ENCODE peak calls at places on chromosomes 5 and 9, in ten cellular contexts. H is dorsolateral prefrontal cortex; D is HCT116; W is neural crest cell; G is NCI-H2081; Q is sciatic nerve; T is KG1; C is effector memory CD8-positive, alpha-beta T cell; I is putamen; O is HCEC 1CT. A is an unnamed sample.

GRCh38 chr9:107270082-107270481 is 13.0 kb upstream of the RAD23B start:
- DNase-seq in G (no peak), I (no peak), D (no peak), Q (no peak), O (no peak), H (no peak), C (no peak), W (no peak), T (no peak), A (no peak)

GRCh38 chr9:120513825-120514598 is 66.0 kb downstream of the CDK5RAP2 start:
- DNase-seq in O (no peak), W (no peak), D (no peak), H (peak; percentile 45), I (no peak), C (no peak), G (no peak), T (no peak), Q (no peak), A (no peak)

GRCh38 chr9:37801959-37802711 is 1.5 kb downstream of the DCAF10 start:
- DNase-seq in W (no peak), D (no peak), G (no peak), I (no peak), Q (no peak), T (no peak), O (no peak), H (no peak), C (no peak), A (no peak)

GRCh38 chr9:136543830-136544548 is 1.9 kb downstream of the NOTCH1 start:
- DNase-seq in I (peak; percentile 93), T (no peak), H (peak; percentile 90), W (peak; percentile 60), C (no peak), D (no peak), Q (no peak), O (no peak), G (no peak), A (peak; percentile 86)

GRCh38 chr5:169742773-169743296 is 105.8 kb downstream of the DOCK2 start:
- DNase-seq in I (no peak), H (no peak), O (no peak), D (no peak), Q (no peak), G (no peak), C (no peak), W (no peak), T (no peak), A (no peak)

GRCh38 chr5:16889203-16889971 is 46.7 kb downstream of the MYO10 start:
- DNase-seq in C (no peak), O (peak; percentile 66), W (no peak), T (no peak), D (no peak), Q (no peak), H (no peak), I (no peak), G (no peak), A (no peak)

GRCh38 chr9:83238871-83239624 is 176.1 kb upstream of the RASEF start:
- DNase-seq in H (no peak), W (no peak), T (peak; percentile 20), C (no peak), O (no peak), Q (no peak), I (no peak), D (no peak), G (no peak), A (peak; percentile 22)

GRCh38 chr9:94813379-94813778 is 86.9 kb downstream of the AOPEP start:
- DNase-seq in G (peak; percentile 22), W (no peak), T (no peak), I (no peak), H (no peak), O (no peak), Q (no peak), C (no peak), D (no peak), A (no peak)

GRCh38 chr9:106644661-106645060 is 218.3 kb upstream of the ZNF462 start:
- DNase-seq in O (no peak), I (peak; percentile 56), C (no peak), H (no peak), W (no peak), Q (no peak), D (no peak), G (no peak), T (no peak), A (no peak)

GRCh38 chr5:2818936-2819335 is 67.5 kb upstream of the IRX2 start:
- DNase-seq in Q (no peak), H (no peak), I (no peak), C (no peak), D (no peak), W (no peak), O (no peak), T (no peak), G (no peak), A (no peak)

GRCh38 chr5:63230754-63231153 is 652.1 kb downstream of the LRRC70 start:
- DNase-seq in H (no peak), G (no peak), I (no peak), T (no peak), D (no peak), O (no peak), Q (no peak), W (no peak), C (no peak), A (no peak)

GRCh38 chr9:92807757-92808725 is 43.4 kb upstream of the BICD2 start:
- DNase-seq in Q (no peak), W (no peak), T (no peak), O (no peak), G (peak; percentile 29), H (no peak), C (peak; percentile 11), I (no peak), D (no peak), A (peak; percentile 72)

GRCh38 chr5:82984786-82985762 is 92.1 kb downstream of the TMEM167A start:
- DNase-seq in W (no peak), I (no peak), C (no peak), O (no peak), G (no peak), H (no peak), D (no peak), Q (no peak), T (no peak), A (no peak)

A was measured in retina.